ENCODE peak calls at places on chromosomes 7 and 10, in nine cellular contexts. L is activated CD4-positive, alpha-beta memory T cell treated with anti-CD3 and anti-CD28 coated beads, Interleukin-2, amount 10 ng/mL, durations not matched to agents 7 days and 5 days; P is DMS153; N is chondrocyte; F is cardiac fibroblast; C is stomach; G is suprapubic skin; U is EL; D is neural crest cell. Z is an unnamed sample.

GRCh38 chr7:49928787-49929186 is 155.3 kb downstream of the VWC2 start:
- DNase-seq in L (no peak), P (no peak), N (no peak), F (no peak), C (no peak), G (no peak), U (no peak), D (no peak), Z (no peak)

GRCh38 chr7:139360948-139361307 is 1.2 kb downstream of the LUC7L2 start:
- DNase-seq in L (no peak), P (no peak), N (no peak), F (no peak), C (no peak), G (no peak), U (no peak), D (no peak), Z (no peak)

GRCh38 chr10:88089498-88089897 is 226.1 kb downstream of the PTEN start:
- DNase-seq in L (no peak), P (peak), N (no peak), F (no peak), C (peak), G (no peak), U (no peak), D (no peak), Z (peak)

GRCh38 chr7:77982926-77983550 is 184.5 kb downstream of the PHTF2 start:
- DNase-seq in L (peak), P (no peak), N (no peak), F (no peak), C (no peak), G (no peak), U (peak), D (no peak), Z (no peak)

GRCh38 chr10:104077282-104078151 is 8.2 kb downstream of the COL17A1 start:
- DNase-seq in L (no peak), P (no peak), N (no peak), F (peak), C (no peak), G (no peak), U (no peak), D (no peak), Z (no peak)

GRCh38 chr7:20329389-20330175 is 1.1 kb upstream of the ITGB8 start:
- DNase-seq in L (no peak), P (peak), N (no peak), F (peak), C (peak), G (peak), U (peak), D (peak), Z (peak)

GRCh38 chr7:117872565-117873055 is 631 bp downstream of the CTTNBP2 start:
- DNase-seq in L (no peak), P (no peak), N (no peak), F (no peak), C (no peak), G (peak), U (no peak), D (peak), Z (peak)

GRCh38 chr10:109963439-109963838 is 40.1 kb upstream of the XPNPEP1 start:
- DNase-seq in L (no peak), P (no peak), N (no peak), F (no peak), C (no peak), G (no peak), U (no peak), D (no peak), Z (no peak)

GRCh38 chr10:114767589-114768393 is 53.8 kb upstream of the FHIP2A start:
- DNase-seq in L (no peak), P (no peak), N (no peak), F (no peak), C (peak), G (no peak), U (peak), D (no peak), Z (peak)

GRCh38 chr7:84529480-84530205 is 335.1 kb upstream of the SEMA3A start:
- DNase-seq in L (no peak), P (no peak), N (no peak), F (peak), C (no peak), G (no peak), U (peak), D (no peak), Z (peak)

GRCh38 chr7:45920543-45921380 is at the start of gene IGFBP3:
- DNase-seq in L (peak), P (peak), N (no peak), F (peak), C (no peak), G (no peak), U (peak), D (peak), Z (peak)

GRCh38 chr10:60907972-60908371 is 36.0 kb downstream of the RHOBTB1 start:
- DNase-seq in L (no peak), P (no peak), N (no peak), F (no peak), C (no peak), G (no peak), U (no peak), D (no peak), Z (no peak)

GRCh38 chr10:129978980-129979379 is 14.9 kb upstream of the EBF3 start:
- DNase-seq in L (no peak), P (no peak), N (no peak), F (no peak), C (no peak), G (no peak), U (no peak), D (no peak), Z (no peak)

GRCh38 chr7:128882134-128882533 is 19.5 kb downstream of the ATP6V1F start:
- DNase-seq in L (no peak), P (no peak), N (peak), F (no peak), C (no peak), G (no peak), U (no peak), D (no peak), Z (no peak)

GRCh38 chr7:158164101-158165095 is 423.2 kb downstream of the PTPRN2 start:
- DNase-seq in L (no peak), P (no peak), N (no peak), F (no peak), C (no peak), G (no peak), U (no peak), D (no peak), Z (no peak)

GRCh38 chr7:107152011-107152410 is 16.8 kb upstream of the HBP1 start:
- DNase-seq in L (no peak), P (no peak), N (no peak), F (peak), C (no peak), G (no peak), U (peak), D (no peak), Z (no peak)